ENCODE peak calls at places on chromosomes 6 and 20, in six cellular contexts. M is HCT116, J is K562, Q is H1, Y is GM12878, W is HepG2. E is an unnamed sample.

GRCh38 chr20:31674895-31675827 is 37.4 kb downstream of the COX4I2 start:
- DNase-seq in Y (no peak), M (no peak), W (no peak), J (peak), Q (no peak), E (no peak)

GRCh38 chr6:150720774-150721233 is 121.1 kb downstream of the PLEKHG1 start:
- DNase-seq in J (no peak), M (peak), Y (peak), W (no peak), Q (no peak), E (no peak)

GRCh38 chr6:104771258-104771832 is 88.4 kb downstream of the HACE1 start:
- DNase-seq in J (peak), Y (no peak), W (peak), M (no peak), Q (no peak), E (no peak)

GRCh38 chr20:59470521-59470920 is 133.8 kb upstream of the PHACTR3 start:
- DNase-seq in Q (no peak), W (no peak), Y (no peak), J (no peak), M (no peak), E (no peak)

GRCh38 chr20:47950103-47950502 is 164.8 kb upstream of the SULF2 start:
- DNase-seq in Q (no peak), M (no peak), W (no peak), Y (no peak), J (peak), E (no peak)

GRCh38 chr20:50834599-50835005 is 39.7 kb downstream of the BCAS4 start:
- DNase-seq in M (no peak), Q (no peak), W (peak), J (no peak), Y (no peak), E (no peak)

GRCh38 chr20:63149531-63150207 is 66.3 kb downstream of the YTHDF1 start:
- DNase-seq in Q (no peak), M (no peak), Y (no peak), W (no peak), J (no peak), E (no peak)

GRCh38 chr6:11947063-11947462 is 65.0 kb upstream of the HIVEP1 start:
- DNase-seq in J (peak), Y (no peak), Q (no peak), M (no peak), W (no peak), E (no peak)

GRCh38 chr6:147506704-147507114 is 1.8 kb upstream of the SAMD5 start:
- DNase-seq in M (no peak), J (peak), Q (peak), W (peak), Y (no peak), E (no peak)

GRCh38 chr6:13528777-13529343 is 41.5 kb upstream of the GFOD1 start:
- DNase-seq in W (no peak), Y (no peak), J (no peak), Q (peak), M (no peak), E (no peak)

GRCh38 chr6:35343092-35343834 is 905 bp downstream of the PPARD start:
- DNase-seq in W (no peak), Y (no peak), M (no peak), Q (no peak), J (peak), E (no peak)

GRCh38 chr6:85452441-85452881 is 2.6 kb downstream of the NT5E start:
- DNase-seq in W (no peak), M (no peak), J (no peak), Q (no peak), Y (no peak), E (no peak)

GRCh38 chr20:36573798-36574277 is 441 bp downstream of the TGIF2 start:
- DNase-seq in J (peak), Y (no peak), W (peak), Q (no peak), M (no peak), E (no peak)

GRCh38 chr20:34880095-34880680 is 3.8 kb downstream of the ACSS2 start:
- DNase-seq in Y (no peak), Q (no peak), M (no peak), J (no peak), W (no peak), E (no peak)

GRCh38 chr6:38034269-38034914 is 214.9 kb downstream of the ZFAND3 start:
- DNase-seq in Q (no peak), J (peak), W (peak), M (peak), Y (no peak), E (peak)

GRCh38 chr6:125742433-125743120 is 6.9 kb upstream of the HEY2 start:
- DNase-seq in Y (no peak), M (no peak), Q (no peak), J (no peak), W (no peak), E (no peak)

GRCh38 chr6:2986722-2987196 is 12.9 kb upstream of the NQO2 start:
- DNase-seq in J (no peak), M (no peak), W (no peak), Q (no peak), Y (no peak), E (no peak)

GRCh38 chr6:70657706-70658105 is 10.0 kb upstream of the SMAP1 start:
- DNase-seq in W (no peak), Y (peak), J (no peak), M (no peak), Q (no peak), E (no peak)

GRCh38 chr6:125231574-125232343 is 70.0 kb downstream of the HDDC2 start:
- DNase-seq in Q (no peak), W (no peak), J (no peak), Y (no peak), M (no peak), E (no peak)

GRCh38 chr20:46673394-46674252 is 15.6 kb downstream of the TP53RK start:
- DNase-seq in Q (no peak), W (no peak), M (no peak), J (no peak), Y (no peak), E (no peak)

GRCh38 chr6:127023001-127023778 is 95.3 kb upstream of the RSPO3 start:
- DNase-seq in Y (no peak), Q (no peak), J (no peak), M (no peak), W (peak), E (no peak)

GRCh38 chr6:125469915-125470314 is 168.1 kb upstream of the HDDC2 start:
- DNase-seq in Y (no peak), M (no peak), Q (no peak), J (no peak), W (no peak), E (no peak)

GRCh38 chr6:128336436-128337095 is 183.8 kb downstream of the PTPRK start:
- DNase-seq in Q (no peak), J (no peak), Y (no peak), M (no peak), W (no peak), E (no peak)

GRCh38 chr6:131948692-131949614 is 2.2 kb downstream of the CCN2 start:
- DNase-seq in J (no peak), Q (no peak), Y (no peak), W (peak), M (no peak), E (no peak)

GRCh38 chr6:42263165-42263852 is 45.6 kb upstream of the MRPS10 start:
- DNase-seq in J (peak), Y (no peak), M (no peak), Q (no peak), W (no peak), E (no peak)

GRCh38 chr20:51628533-51629398 is 86.2 kb upstream of the NFATC2 start:
- DNase-seq in M (no peak), Y (no peak), Q (no peak), J (no peak), W (peak), E (no peak)

GRCh38 chr6:134937426-134937825 is 12.5 kb downstream of the ALDH8A1 start:
- DNase-seq in Q (no peak), M (no peak), J (no peak), W (no peak), Y (no peak), E (no peak)
- TF ChIP-seq YY1 in Q (no peak), M (no peak), J (no peak), W (no peak), Y (no peak), E (no peak)

DNA sequence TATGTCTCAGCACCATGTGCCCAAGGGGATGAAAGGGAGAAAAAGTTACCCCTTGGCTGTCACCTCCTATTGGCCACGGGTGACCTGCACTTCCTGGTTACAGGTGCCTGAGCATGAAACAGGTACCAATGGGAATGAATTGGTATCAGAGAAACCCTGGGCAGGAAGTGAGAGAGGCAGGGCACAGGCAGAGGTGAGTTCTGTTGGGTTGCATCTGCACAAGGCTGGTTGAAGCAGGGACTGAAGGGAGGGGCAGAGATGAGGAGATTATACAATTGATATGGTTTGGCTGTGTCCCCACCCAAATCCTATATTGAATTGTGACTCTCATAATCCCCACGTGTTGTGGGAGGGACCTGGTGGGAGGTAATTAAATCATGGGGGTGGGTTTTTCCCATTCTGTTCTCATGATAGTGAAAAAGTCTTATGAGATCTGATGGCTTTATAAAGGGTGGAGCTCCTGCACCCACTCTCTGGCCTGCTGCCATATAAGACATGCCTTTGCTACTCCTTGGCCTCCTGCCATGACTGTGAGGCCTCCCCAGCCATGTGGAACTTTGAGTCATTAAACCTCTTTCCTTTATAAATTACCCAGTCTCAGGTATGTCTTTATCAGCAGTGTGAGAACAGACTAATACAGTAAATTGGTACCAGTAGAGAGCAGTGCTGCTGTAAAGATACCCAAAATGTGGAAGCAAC is 291.8 kb downstream of the LRFN2 start:
- DNase-seq in M (no peak), Y (no peak), J (no peak), Q (no peak), W (no peak), E (no peak)
- TF ChIP-seq ZNF274 in M (no peak), Y (no peak), J (no peak), Q (no peak), W (no peak), E (no peak)

GRCh38 chr6:137820425-137820824 is 46.6 kb upstream of the TNFAIP3 start:
- DNase-seq in W (no peak), Q (no peak), Y (no peak), J (no peak), M (no peak), E (no peak)
- TF ChIP-seq YY1 in W (no peak), Q (no peak), Y (no peak), J (no peak), M (no peak), E (no peak)

DNA sequence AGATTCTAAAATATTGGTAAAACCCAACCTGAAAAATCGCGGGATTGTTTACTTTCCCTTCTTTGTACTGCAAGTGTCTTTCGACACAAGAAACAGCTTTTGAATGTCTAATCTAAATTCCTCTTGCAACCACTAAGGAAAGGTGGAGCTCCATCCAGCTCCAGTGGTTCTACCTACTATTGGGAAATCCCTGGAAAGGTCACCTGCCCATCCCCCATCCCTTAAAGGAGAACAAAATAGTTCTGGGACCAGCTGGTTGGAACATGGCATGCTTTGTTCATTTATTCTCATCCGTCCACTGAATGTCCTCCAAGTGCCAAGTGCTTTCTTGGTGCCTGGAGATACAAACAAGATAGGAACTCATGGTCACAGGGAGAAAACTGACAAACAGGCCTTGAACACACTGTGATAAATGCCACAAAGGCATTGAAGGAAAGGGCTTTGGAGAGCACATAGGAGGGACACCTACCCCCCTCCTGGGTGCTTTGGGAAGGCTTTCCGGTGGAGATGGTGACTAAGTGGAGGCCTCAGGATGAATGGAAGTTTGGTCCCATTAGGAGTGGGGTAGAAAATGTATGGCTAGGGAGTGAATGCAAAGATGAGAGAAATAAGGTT is 2.3 kb upstream of the CITED2 start:
- DNase-seq in Y (no peak), M (no peak), J (peak), Q (no peak), W (peak), E (no peak)
- TF ChIP-seq ZNF274 in Y (no peak), M (no peak), J (no peak), Q (no peak), W (no peak), E (no peak)

GRCh38 chr20:11652128-11652527 is 265.6 kb upstream of the BTBD3 start:
- DNase-seq in Q (no peak), Y (no peak), W (no peak), J (no peak), M (no peak), E (no peak)

GRCh38 chr20:11651647-11652046 is 266.0 kb upstream of the BTBD3 start:
- DNase-seq in W (no peak), M (no peak), Y (no peak), Q (no peak), J (no peak), E (no peak)

GRCh38 chr20:11651138-11651537 is 266.6 kb upstream of the BTBD3 start:
- DNase-seq in M (no peak), J (no peak), Q (no peak), W (no peak), Y (no peak), E (no peak)

GRCh38 chr20:11646359-11646758 is 271.3 kb upstream of the BTBD3 start:
- DNase-seq in M (no peak), Y (no peak), W (no peak), J (no peak), Q (no peak), E (no peak)
- TF ChIP-seq YY1 in M (no peak), Y (no peak), W (no peak), J (no peak), Q (no peak), E (no peak)